ENCODE peak calls at places on chromosomes 3 and 15, in seven cellular contexts. I, B, Y, E, A, N and Q are unnamed samples.
A peak's percentile ranks its signal among the peaks of the same experiment; 100 is the strongest.

GRCh38 chr3:104263477-104263876 is 1103.2 kb upstream of the ALCAM start:
- DNase-seq in I (no peak), B (no peak), Y (no peak), E (no peak), A (no peak), N (no peak), Q (no peak)

GRCh38 chr3:15329058-15330005 is 3.1 kb downstream of the SH3BP5 start:
- DNase-seq in I (no peak), B (no peak), Y (peak; percentile 52), E (no peak), A (no peak), N (no peak), Q (no peak)

GRCh38 chr3:38022887-38023709 is 6.3 kb downstream of the PLCD1 start:
- DNase-seq in I (peak; percentile 10), B (no peak), Y (no peak), E (peak; percentile 5), A (no peak), N (no peak), Q (no peak)

GRCh38 chr15:65789759-65790158 is 2.3 kb downstream of the DENND4A start:
- DNase-seq in I (no peak), B (no peak), Y (no peak), E (no peak), A (no peak), N (no peak), Q (no peak)

GRCh38 chr15:69602921-69603320 is 150.3 kb downstream of the RPLP1 start:
- DNase-seq in I (no peak), B (no peak), Y (no peak), E (no peak), A (no peak), N (no peak), Q (no peak)

GRCh38 chr15:47812436-47813109 is 95.3 kb downstream of the SEMA6D start:
- DNase-seq in I (no peak), B (peak; percentile 83), Y (no peak), E (no peak), A (no peak), N (no peak), Q (peak; percentile 5)

GRCh38 chr3:122508135-122508914 is 6.4 kb downstream of the KPNA1 start:
- DNase-seq in I (no peak), B (no peak), Y (no peak), E (no peak), A (no peak), N (no peak), Q (no peak)

GRCh38 chr3:140276698-140277097 is 341.7 kb downstream of the CLSTN2 start:
- DNase-seq in I (no peak), B (peak; percentile 53), Y (no peak), E (no peak), A (no peak), N (no peak), Q (no peak)

GRCh38 chr3:58536501-58537411 is at the start of gene ACOX2:
- DNase-seq in I (peak; percentile 42), B (peak; percentile 84), Y (peak; percentile 80), E (peak; percentile 84), A (no peak), N (no peak), Q (peak; percentile 83)

GRCh38 chr3:112117826-112118571 is 15.0 kb downstream of the GCSAM start:
- DNase-seq in I (peak; percentile 24), B (no peak), Y (no peak), E (no peak), A (no peak), N (no peak), Q (no peak)

GRCh38 chr3:119492810-119493209 is 5.5 kb upstream of the TIMMDC1 start:
- DNase-seq in I (no peak), B (no peak), Y (no peak), E (no peak), A (no peak), N (no peak), Q (no peak)

GRCh38 chr3:123508176-123508575 is 59.3 kb upstream of the ADCY5 start:
- DNase-seq in I (no peak), B (no peak), Y (no peak), E (no peak), A (no peak), N (no peak), Q (peak; percentile 14)

GRCh38 chr3:45204136-45204535 is 22.0 kb downstream of the TMEM158 start:
- DNase-seq in I (no peak), B (peak; percentile 47), Y (no peak), E (no peak), A (peak; percentile 74), N (no peak), Q (peak; percentile 54)

GRCh38 chr15:50865515-50866370 is 42.7 kb upstream of the AP4E1 start:
- DNase-seq in I (no peak), B (no peak), Y (no peak), E (no peak), A (no peak), N (no peak), Q (no peak)

GRCh38 chr3:154486949-154487348 is 57.0 kb upstream of the GPR149 start:
- DNase-seq in I (no peak), B (no peak), Y (no peak), E (no peak), A (no peak), N (no peak), Q (no peak)

GRCh38 chr15:39596358-39597051 is 15.6 kb downstream of the THBS1 start:
- DNase-seq in I (no peak), B (no peak), Y (no peak), E (no peak), A (no peak), N (no peak), Q (peak; percentile 17)

GRCh38 chr15:42270996-42271395 is 2.0 kb upstream of the GANC start:
- DNase-seq in I (no peak), B (no peak), Y (no peak), E (no peak), A (no peak), N (no peak), Q (no peak)

GRCh38 chr15:42272768-42273098 is 268 bp upstream of the GANC start:
- DNase-seq in I (no peak), B (no peak), Y (no peak), E (no peak), A (no peak), N (no peak), Q (no peak)

GRCh38 chr15:42273099-42273899 is at the start of the genes GANC and TMEM87A:
- DNase-seq in I (peak; percentile 98), B (peak; percentile 99), Y (peak; percentile 96), E (peak; percentile 98), A (peak; percentile 98), N (peak; percentile 98), Q (peak; percentile 99)

GRCh38 chr15:42267286-42267685 is 5.7 kb upstream of the GANC start:
- DNase-seq in I (no peak), B (no peak), Y (no peak), E (no peak), A (no peak), N (no peak), Q (no peak)

DNA sequence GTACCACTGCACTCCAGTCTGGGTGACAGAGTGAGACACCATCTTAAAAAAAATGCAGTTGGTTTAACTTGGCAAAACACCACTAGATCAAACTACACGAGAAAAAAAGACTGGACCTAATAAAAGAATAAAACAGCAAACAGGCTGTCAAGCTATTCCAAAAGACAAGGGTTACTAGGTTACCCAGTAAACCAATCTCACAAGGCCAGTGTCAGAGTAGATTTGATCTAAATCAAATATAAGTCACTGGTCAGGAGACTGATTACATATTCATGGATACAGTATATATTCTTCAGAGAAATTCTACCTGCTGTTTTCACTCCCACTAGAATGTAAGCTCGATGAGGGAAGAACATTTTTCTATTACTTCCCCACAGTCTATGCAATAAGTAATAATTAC is 2.5 kb upstream of the GANC start:
- DNase-seq in I (no peak), B (no peak), Y (no peak), E (no peak), A (no peak), N (no peak), Q (no peak)
- TF ChIP-seq CTCF in I (no peak), B (no peak), Y (no peak), E (no peak), A (no peak), N (no peak), Q (no peak)

DNA sequence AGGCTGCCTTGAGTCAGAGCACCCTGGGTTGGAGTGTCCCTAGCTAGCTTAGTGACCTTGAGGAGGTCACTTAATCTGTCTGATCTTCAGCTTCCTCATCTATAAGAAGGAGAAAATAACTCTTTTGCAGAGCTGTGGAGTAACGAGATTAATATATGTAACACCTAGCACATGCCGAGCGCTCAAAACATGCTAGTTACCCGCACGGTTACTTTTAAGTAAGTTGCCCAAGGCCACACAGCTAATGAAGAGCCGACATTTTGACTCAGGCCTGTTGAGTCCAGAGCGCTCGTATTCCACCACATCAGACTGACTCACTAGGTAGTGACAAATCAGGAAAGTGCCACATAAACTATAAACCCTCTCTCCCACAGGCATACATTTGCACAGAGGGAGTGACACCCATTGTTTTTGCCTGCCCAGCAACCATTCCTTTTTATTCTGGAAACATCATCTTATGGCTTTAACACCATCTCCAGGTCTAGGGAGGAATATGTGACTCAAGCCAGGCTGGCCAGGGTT is 42.4 kb downstream of the BHLHE40 start:
- DNase-seq in I (no peak), B (peak; percentile 24), Y (no peak), E (no peak), A (no peak), N (no peak), Q (peak; percentile 74)
- H3K4me3 ChIP-seq in I (no peak overlapping the region), B (no peak overlapping the region), Y (no peak overlapping the region), E (no peak overlapping the region), A (no peak overlapping the region), N (no peak overlapping the region), Q (no peak overlapping the region)

DNA sequence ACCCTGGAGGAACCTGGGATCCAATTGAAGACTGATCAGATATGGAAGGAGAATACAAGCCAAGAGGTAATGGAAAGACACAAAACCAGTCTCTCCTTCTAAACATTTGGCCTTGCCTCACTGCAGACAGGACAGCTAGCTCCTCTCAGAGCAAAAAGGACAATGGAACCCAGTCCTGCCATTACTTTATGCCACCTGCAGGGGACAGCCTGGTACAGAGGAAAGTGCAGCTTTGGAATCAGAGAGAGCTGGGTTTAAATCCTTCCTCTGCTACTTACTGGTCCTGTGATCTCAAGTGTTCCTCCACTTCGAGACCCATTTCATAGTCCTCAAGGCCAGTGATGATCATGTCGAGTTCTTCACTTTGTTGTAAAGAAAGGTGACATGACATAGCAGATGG is 159.4 kb upstream of the SMAD3 start:
- DNase-seq in I (no peak), B (no peak), Y (no peak), E (no peak), A (no peak), N (no peak), Q (no peak)
- TF ChIP-seq CTCF in I (no peak), B (no peak), Y (no peak), E (no peak), A (no peak), N (no peak), Q (no peak)

GRCh38 chr3:21781371-21781770 is 30.4 kb upstream of the ZNF385D start:
- DNase-seq in I (no peak), B (no peak), Y (no peak), E (no peak), A (no peak), N (no peak), Q (no peak)

GRCh38 chr3:21785765-21786453 is 34.9 kb upstream of the ZNF385D start:
- DNase-seq in I (no peak), B (no peak), Y (no peak), E (no peak), A (no peak), N (no peak), Q (no peak)

GRCh38 chr3:21779909-21780308 is 28.9 kb upstream of the ZNF385D start:
- DNase-seq in I (no peak), B (no peak), Y (no peak), E (peak; percentile 9), A (no peak), N (no peak), Q (no peak)

GRCh38 chr3:21786454-21786829 is 35.4 kb upstream of the ZNF385D start:
- DNase-seq in I (no peak), B (no peak), Y (no peak), E (no peak), A (no peak), N (no peak), Q (no peak)

GRCh38 chr3:21783834-21784233 is 32.8 kb upstream of the ZNF385D start:
- DNase-seq in I (no peak), B (no peak), Y (no peak), E (no peak), A (no peak), N (no peak), Q (no peak)
- H3K4me3 ChIP-seq in I (no peak overlapping the region), B (no peak overlapping the region), Y (no peak overlapping the region), E (no peak overlapping the region), A (no peak overlapping the region), N (no peak overlapping the region), Q (no peak overlapping the region)